ENCODE peak calls at places on chromosomes 13 and 19, in nine cellular contexts. G, W, I, S, D, N, O, Q and E are unnamed samples.

GRCh38 chr13:24670927-24671326 is 9.3 kb upstream of the ATP12A start:
- DNase-seq in Q (peak; percentile 63), S (no peak), D (no peak), O (peak; percentile 54), N (no peak), G (no peak), W (no peak), I (no peak), E (no peak)

GRCh38 chr19:55210120-55210493 is 806 bp upstream of the PTPRH start:
- DNase-seq in W (peak; percentile 81), S (peak; percentile 98), I (no peak), Q (no peak), G (no peak), D (no peak), N (no peak), O (peak; percentile 99), E (no peak)

GRCh38 chr13:106533940-106534843 is 1.3 kb downstream of the EFNB2 start:
- DNase-seq in G (peak; percentile 53), N (peak; percentile 9), D (peak; percentile 54), Q (peak; percentile 51), I (peak; percentile 30), W (peak; percentile 59), S (peak; percentile 74), O (peak; percentile 56), E (peak; percentile 48)

GRCh38 chr19:42363614-42364346 is 26.3 kb downstream of the CNFN start:
- DNase-seq in O (no peak), I (no peak), G (no peak), N (no peak), Q (no peak), W (no peak), S (no peak), D (no peak), E (no peak)

GRCh38 chr19:1252221-1252817 is 3.9 kb downstream of the MIDN start:
- DNase-seq in D (peak; percentile 94), W (peak; percentile 96), N (peak; percentile 56), G (peak; percentile 91), Q (peak; percentile 85), S (peak; percentile 93), I (peak; percentile 95), O (peak; percentile 81), E (peak; percentile 92)

GRCh38 chr13:99327761-99328160 is 20.6 kb upstream of the GPR183 start:
- DNase-seq in D (no peak), G (no peak), W (no peak), O (no peak), I (no peak), S (no peak), N (no peak), Q (no peak), E (no peak)

GRCh38 chr19:2053601-2054389 is 2.8 kb upstream of the MKNK2 start:
- DNase-seq in O (no peak), S (no peak), Q (no peak), N (no peak), W (peak; percentile 89), D (peak; percentile 96), I (peak; percentile 67), G (peak; percentile 84), E (no peak)

GRCh38 chr13:72208112-72208645 is 341.2 kb upstream of the DACH1 start:
- DNase-seq in Q (no peak), O (peak; percentile 51), N (no peak), S (no peak), G (no peak), D (no peak), I (no peak), W (no peak), E (no peak)

GRCh38 chr19:56141416-56141992 is 417 bp downstream of the ZNF444 start:
- DNase-seq in D (peak; percentile 41), S (no peak), W (no peak), I (no peak), Q (peak; percentile 61), N (no peak), O (no peak), G (no peak), E (no peak)

GRCh38 chr19:18173054-18173571 is 500 bp upstream of the IFI30 start:
- DNase-seq in N (no peak), S (no peak), I (peak; percentile 69), Q (no peak), W (peak; percentile 75), D (no peak), G (no peak), O (no peak), E (peak; percentile 69)

GRCh38 chr13:98310485-98311199 is 133.6 kb upstream of the RNF113B start:
- DNase-seq in I (no peak), G (no peak), O (no peak), N (no peak), Q (no peak), S (no peak), W (no peak), D (no peak), E (no peak)

GRCh38 chr19:35742121-35742724 is at the start of gene IGFLR1:
- DNase-seq in N (peak; percentile 50), I (no peak), Q (no peak), O (no peak), S (no peak), G (no peak), D (no peak), W (no peak), E (no peak)

GRCh38 chr19:9362905-9363304 is at the start of gene ZNF177:
- DNase-seq in Q (no peak), D (no peak), W (no peak), I (no peak), N (no peak), O (no peak), S (peak; percentile 31), G (no peak), E (no peak)

GRCh38 chr19:30882411-30883005 is 466.7 kb downstream of the TSHZ3 start:
- DNase-seq in D (no peak), N (no peak), O (no peak), W (peak; percentile 49), G (no peak), I (no peak), S (no peak), Q (no peak), E (no peak)

GRCh38 chr19:44582581-44583265 is 30.6 kb upstream of the IGSF23 start:
- DNase-seq in G (peak; percentile 31), O (peak; percentile 37), N (no peak), S (no peak), Q (no peak), W (peak; percentile 79), D (no peak), I (peak; percentile 17), E (no peak)

GRCh38 chr19:34838753-34839431 is 65.9 kb upstream of the ZNF599 start:
- DNase-seq in W (no peak), S (no peak), I (peak; percentile 18), G (peak; percentile 33), Q (peak; percentile 60), N (no peak), O (no peak), D (no peak), E (no peak)

GRCh38 chr13:46615888-46616531 is 63.0 kb downstream of the LRCH1 start:
- DNase-seq in S (no peak), O (no peak), W (no peak), N (no peak), I (no peak), D (no peak), G (no peak), Q (no peak), E (no peak)

GRCh38 chr19:49738242-49738641 is 24.9 kb downstream of the TSKS start:
- DNase-seq in S (no peak), O (no peak), W (no peak), I (no peak), D (no peak), N (no peak), G (no peak), Q (no peak), E (no peak)

GRCh38 chr13:98476538-98476966 is 100.4 kb downstream of the STK24 start:
- DNase-seq in O (peak; percentile 82), W (peak; percentile 81), S (peak; percentile 94), G (no peak), N (peak; percentile 81), Q (no peak), D (no peak), I (peak; percentile 69), E (peak; percentile 53)

GRCh38 chr19:27889156-27889555 is 1323.8 kb downstream of the UQCRFS1 start:
- DNase-seq in I (no peak), O (no peak), W (no peak), N (no peak), S (no peak), Q (no peak), G (no peak), D (no peak), E (no peak)
- H3K9me3 ChIP-seq in I (no peaks in the 10 kb centered on the region), O (no peaks in the 10 kb centered on the region), W (no peaks in the 10 kb centered on the region), N (peaks cover 6% of the 10 kb centered on the region), S (peaks cover 22% of the 10 kb centered on the region), Q (no peaks in the 10 kb centered on the region), G (no peaks in the 10 kb centered on the region), D (no peaks in the 10 kb centered on the region), E (peaks cover 24% of the 10 kb centered on the region)

DNA sequence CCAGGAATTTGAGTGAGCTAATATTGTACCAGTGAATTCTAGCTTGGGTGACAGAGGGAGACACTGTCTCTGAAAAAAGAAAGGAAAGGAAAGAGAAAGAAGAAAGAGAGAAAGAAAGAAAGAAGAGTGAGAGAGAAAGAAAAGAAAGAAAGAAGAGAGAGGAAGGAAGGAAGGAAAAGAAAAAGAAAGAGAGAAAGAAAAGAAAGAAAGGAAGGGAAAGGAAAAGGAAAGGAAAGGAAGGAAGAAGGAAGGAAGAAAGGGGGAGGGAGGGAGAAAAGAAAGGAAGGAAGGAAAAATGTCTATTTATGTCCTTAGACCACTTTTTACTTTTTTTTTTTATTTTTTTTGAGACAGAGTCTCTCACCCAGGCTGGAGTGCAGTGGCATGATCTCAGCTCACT is 5.4 kb upstream of the ZNF491 start:
- DNase-seq in D (no peak), N (no peak), S (no peak), G (no peak), Q (no peak), I (no peak), W (no peak), O (no peak), E (no peak)
- H3K9me3 ChIP-seq in D (no peaks in the 10 kb centered on the region), N (peaks cover 30% of the 10 kb centered on the region), S (peaks cover 2% of the 10 kb centered on the region), G (peaks cover 30% of the 10 kb centered on the region), Q (peaks cover 15% of the 10 kb centered on the region), I (peaks cover 26% of the 10 kb centered on the region), W (peaks cover 13% of the 10 kb centered on the region), O (peaks cover 21% of the 10 kb centered on the region), E (no peaks in the 10 kb centered on the region)

GRCh38 chr19:57546513-57546912 is 13.2 kb downstream of the ZNF550 start:
- DNase-seq in W (no peak), D (no peak), N (no peak), O (no peak), S (no peak), Q (no peak), I (no peak), G (no peak), E (no peak)
- H3K9me3 ChIP-seq in W (peaks cover 88% of the 10 kb centered on the region), D (peaks cover 20% of the 10 kb centered on the region), N (peaks cover 98% of the 10 kb centered on the region), O (peaks cover 71% of the 10 kb centered on the region), S (peaks cover 70% of the 10 kb centered on the region), Q (peaks cover 37% of the 10 kb centered on the region), I (peaks cover 97% of the 10 kb centered on the region), G (peaks cover 100% of the 10 kb centered on the region), E (peaks cover 11% of the 10 kb centered on the region)

GRCh38 chr19:22118132-22118531 is 65.8 kb downstream of the ZNF257 start:
- DNase-seq in Q (no peak), S (no peak), D (no peak), G (no peak), W (no peak), N (no peak), I (no peak), O (no peak), E (no peak)

DNA sequence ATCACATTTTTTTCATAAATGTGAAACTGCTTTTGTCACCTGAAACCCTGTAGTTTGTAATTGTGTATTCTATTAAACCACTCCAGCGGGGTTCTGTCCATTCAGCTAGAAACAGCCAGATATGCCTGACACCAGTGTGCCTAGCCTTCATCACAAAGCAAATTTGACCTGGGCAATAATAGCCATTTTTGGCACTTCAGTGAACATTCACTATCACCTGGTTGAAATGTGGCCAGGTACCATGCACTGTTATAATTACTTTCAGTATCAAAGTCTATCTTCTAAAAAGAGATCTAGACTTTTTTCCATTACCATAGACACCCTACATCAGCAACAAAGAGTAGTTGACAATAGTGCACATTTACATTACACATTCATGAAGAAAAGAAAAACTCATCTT is 64.5 kb downstream of the ZNF257 start:
- DNase-seq in G (no peak), S (no peak), W (no peak), Q (no peak), I (no peak), N (no peak), O (no peak), D (no peak), E (no peak)
- H3K9me3 ChIP-seq in G (peaks cover 29% of the 10 kb centered on the region), S (peaks cover 9% of the 10 kb centered on the region), W (peaks cover 7% of the 10 kb centered on the region), Q (peaks cover 3% of the 10 kb centered on the region), I (no peaks in the 10 kb centered on the region), N (peaks cover 11% of the 10 kb centered on the region), O (peaks cover 39% of the 10 kb centered on the region), D (no peaks in the 10 kb centered on the region), E (peaks cover 7% of the 10 kb centered on the region)